ENCODE peak calls at places on chromosome 7, in six cellular contexts. F is lower lobe of right lung; Q is ovary; R is astrocyte; W is stomach; Y is CD8-positive, alpha-beta T cell. O is an unnamed sample. For H3K27me3, the result is how much of the 10 kb centered on the place peaks cover.

GRCh38 chr7:89849052-89849451 is 305.2 kb upstream of the STEAP1 start:
- DNase-seq in F (no peak), Q (no peak), R (no peak), W (no peak), Y (no peak), O (no peak)

GRCh38 chr7:106421181-106421762 is 136.5 kb upstream of the NAMPT start:
- DNase-seq in F (peak), Q (peak), R (peak), W (peak), Y (no peak), O (peak)

GRCh38 chr7:81111358-81111757 is 192.5 kb upstream of the SEMA3C start:
- DNase-seq in F (no peak), Q (no peak), R (peak), W (no peak), Y (no peak), O (peak)

GRCh38 chr7:16587785-16588184 is 57.8 kb downstream of the ANKMY2 start:
- DNase-seq in F (no peak), Q (no peak), R (no peak), W (peak), Y (no peak), O (no peak)

GRCh38 chr7:155590215-155591023 is 44.1 kb upstream of the CNPY1 start:
- DNase-seq in F (peak), Q (peak), R (peak), W (peak), Y (no peak), O (no peak)

GRCh38 chr7:100566018-100566531 is 7.6 kb downstream of the SAP25 start:
- DNase-seq in F (no peak), Q (no peak), R (no peak), W (no peak), Y (no peak), O (no peak)

GRCh38 chr7:127392182-127392565 is 334 bp downstream of the ZNF800 start:
- DNase-seq in F (peak), Q (peak), R (peak), W (peak), Y (peak), O (no peak)

GRCh38 chr7:21256310-21256877 is 171.5 kb upstream of the SP4 start:
- DNase-seq in F (no peak), Q (no peak), R (peak), W (no peak), Y (no peak), O (no peak)

GRCh38 chr7:98687331-98687863 is 70.3 kb downstream of the NPTX2 start:
- DNase-seq in F (no peak), Q (no peak), R (no peak), W (no peak), Y (no peak), O (no peak)

GRCh38 chr7:2934211-2934731 is 90.2 kb upstream of the GNA12 start:
- DNase-seq in F (peak), Q (peak), R (peak), W (no peak), Y (no peak), O (peak)

GRCh38 chr7:45890902-45891461 is 2.7 kb downstream of the IGFBP1 start:
- DNase-seq in F (no peak), Q (no peak), R (peak), W (no peak), Y (no peak), O (no peak)

GRCh38 chr7:163971-164881 is 28.1 kb upstream of the FAM20C start:
- DNase-seq in F (peak), Q (peak), R (no peak), W (no peak), Y (no peak), O (no peak)

GRCh38 chr7:163298-163695 is 29.1 kb upstream of the FAM20C start:
- DNase-seq in F (peak), Q (peak), R (no peak), W (no peak), Y (no peak), O (no peak)

GRCh38 chr7:160958-161725 is 31.2 kb upstream of the FAM20C start:
- DNase-seq in F (peak), Q (peak), R (no peak), W (no peak), Y (no peak), O (no peak)

GRCh38 chr7:161786-162185 is 30.6 kb upstream of the FAM20C start:
- DNase-seq in F (peak), Q (peak), R (no peak), W (no peak), Y (no peak), O (no peak)

GRCh38 chr7:162583-163297 is 29.6 kb upstream of the FAM20C start:
- DNase-seq in F (peak), Q (peak), R (no peak), W (no peak), Y (no peak), O (no peak)
- H3K27me3 ChIP-seq in F (under half), Q (under half), R (under half), W (under half), Y (under half), O (under half)

DNA sequence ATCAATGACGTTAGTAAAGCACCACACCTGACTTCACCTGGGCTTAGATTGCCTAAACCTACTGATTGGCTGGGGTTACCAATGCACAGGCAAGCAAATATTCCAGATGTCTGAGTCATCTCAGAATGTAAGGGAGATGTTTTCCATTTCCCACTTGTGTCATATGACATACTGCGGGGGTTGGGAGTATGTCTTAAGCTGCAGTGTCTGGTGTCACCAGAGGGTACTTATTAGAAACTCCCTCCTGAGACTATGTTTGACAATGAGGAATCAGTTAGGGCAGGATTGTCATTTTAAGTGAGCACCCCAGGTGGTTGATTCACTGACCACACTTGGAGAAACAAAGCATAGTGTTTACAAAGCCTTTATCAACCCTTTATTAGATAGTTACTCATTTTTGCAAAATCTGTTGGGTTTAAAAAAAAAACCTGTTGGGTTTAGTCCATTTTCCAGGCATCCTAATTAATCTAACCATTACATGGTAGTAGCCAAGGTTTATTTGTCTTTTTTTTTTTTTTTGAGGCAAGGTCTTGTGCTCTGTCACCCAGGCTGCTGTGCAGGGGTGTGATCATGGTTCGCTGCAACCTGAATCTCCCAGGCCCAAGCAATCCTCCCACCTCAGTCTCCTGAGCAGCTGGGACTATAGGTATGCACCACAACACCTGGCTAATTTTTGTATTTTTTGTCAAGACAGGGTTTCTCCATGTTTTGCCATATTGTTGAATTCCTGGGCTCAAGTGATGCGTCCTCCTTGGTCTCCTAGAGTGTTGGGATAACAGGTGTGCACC is 72.5 kb downstream of the CDK6 start:
- DNase-seq in F (no peak), Q (no peak), R (peak), W (no peak), Y (no peak), O (no peak)
- TF ChIP-seq CTCF in F (no peak), Q (no peak), R (peak), W (no peak), Y (no peak), O (no peak)

GRCh38 chr7:38934536-38934935 is 25.5 kb upstream of the VPS41 start:
- DNase-seq in F (no peak), Q (no peak), R (peak), W (no peak), Y (no peak), O (no peak)

GRCh38 chr7:38929460-38930171 is 20.6 kb upstream of the VPS41 start:
- DNase-seq in F (peak), Q (no peak), R (peak), W (no peak), Y (no peak), O (no peak)

GRCh38 chr7:38938589-38938988 is 29.6 kb upstream of the VPS41 start:
- DNase-seq in F (no peak), Q (no peak), R (no peak), W (no peak), Y (no peak), O (no peak)

GRCh38 chr7:38932509-38933168 is 23.6 kb upstream of the VPS41 start:
- DNase-seq in F (peak), Q (peak), R (peak), W (peak), Y (peak), O (peak)
- H3K4me3 ChIP-seq in F (no peak), Q (no peak), R (no peak), W (no peak), Y (no peak), O (no peak)

GRCh38 chr7:115816318-115816974 is 214.1 kb downstream of the TFEC start:
- DNase-seq in F (no peak), Q (no peak), R (no peak), W (no peak), Y (no peak), O (no peak)

GRCh38 chr7:115812796-115813195 is 217.8 kb downstream of the TFEC start:
- DNase-seq in F (no peak), Q (no peak), R (no peak), W (no peak), Y (no peak), O (no peak)
- H3K27me3 ChIP-seq in F (under half), Q (under half), R (under half), W (under half), Y (under half), O (under half)

DNA sequence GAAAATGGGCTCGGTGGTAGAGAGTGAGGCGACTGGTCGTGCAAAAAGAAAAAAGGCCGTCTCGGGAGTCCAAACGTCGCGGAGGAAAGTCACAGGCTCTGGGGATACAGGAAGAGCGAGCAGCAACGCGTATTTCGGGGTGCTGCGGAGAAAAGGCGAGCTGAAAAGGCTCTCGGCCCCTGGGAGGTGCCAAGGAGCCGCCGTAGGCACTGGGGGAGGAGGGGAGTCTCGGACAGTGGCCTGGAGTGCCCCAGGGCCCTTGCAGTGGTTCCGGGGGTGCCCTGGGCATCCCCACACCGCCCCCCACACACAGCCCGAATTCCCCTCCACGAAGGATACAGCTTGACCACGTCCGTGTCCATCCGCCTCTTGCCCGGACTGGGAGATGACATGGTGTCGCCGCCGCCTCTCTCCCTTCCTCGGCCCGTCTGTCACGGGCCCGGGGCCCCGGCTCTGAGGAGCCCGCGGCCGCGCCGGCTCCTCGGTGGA is 552 bp downstream of the UBE2H start:
- DNase-seq in F (peak), Q (peak), R (no peak), W (peak), Y (peak), O (no peak)
- TF ChIP-seq CTCF in F (no peak), Q (no peak), R (no peak), W (no peak), Y (no peak), O (no peak)

GRCh38 chr7:134932707-134933370 is 53.5 kb upstream of the AGBL3 start:
- DNase-seq in F (no peak), Q (no peak), R (peak), W (no peak), Y (no peak), O (no peak)
- H3K4me3 ChIP-seq in F (no peak), Q (no peak), R (peak), W (no peak), Y (no peak), O (no peak)

DNA sequence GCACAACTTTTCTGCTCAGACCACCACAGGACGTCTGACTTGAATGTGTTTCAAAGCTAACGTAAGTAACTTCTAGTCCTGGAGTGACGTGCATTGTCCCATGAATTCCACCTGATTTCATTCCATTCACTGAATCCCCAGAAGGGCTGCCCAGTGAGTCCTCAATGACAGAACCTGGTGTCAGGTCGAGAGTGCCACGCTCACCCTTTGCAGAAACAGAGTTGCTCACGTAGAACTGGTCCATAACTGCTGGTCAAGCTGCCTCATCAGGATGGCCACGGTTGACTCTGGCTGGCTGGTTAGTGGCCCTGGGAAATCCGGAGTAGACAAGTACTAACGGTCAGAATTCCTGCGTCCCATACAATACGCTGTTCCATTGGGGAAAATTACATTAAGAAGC is 50.6 kb upstream of the UBE3C start:
- DNase-seq in F (no peak), Q (no peak), R (no peak), W (no peak), Y (no peak), O (no peak)
- H3K27me3 ChIP-seq in F (under half), Q (under half), R (under half), W (under half), Y (under half), O (under half)

GRCh38 chr7:82264752-82265305 is 178.7 kb downstream of the CACNA2D1 start:
- DNase-seq in F (no peak), Q (no peak), R (no peak), W (no peak), Y (no peak), O (no peak)

GRCh38 chr7:82268632-82269031 is 174.9 kb downstream of the CACNA2D1 start:
- DNase-seq in F (no peak), Q (no peak), R (no peak), W (no peak), Y (no peak), O (no peak)

GRCh38 chr7:82270909-82271308 is 172.7 kb downstream of the CACNA2D1 start:
- DNase-seq in F (no peak), Q (no peak), R (no peak), W (no peak), Y (no peak), O (no peak)

GRCh38 chr7:82263880-82264751 is 179.5 kb downstream of the CACNA2D1 start:
- DNase-seq in F (no peak), Q (no peak), R (no peak), W (no peak), Y (no peak), O (no peak)

DNA sequence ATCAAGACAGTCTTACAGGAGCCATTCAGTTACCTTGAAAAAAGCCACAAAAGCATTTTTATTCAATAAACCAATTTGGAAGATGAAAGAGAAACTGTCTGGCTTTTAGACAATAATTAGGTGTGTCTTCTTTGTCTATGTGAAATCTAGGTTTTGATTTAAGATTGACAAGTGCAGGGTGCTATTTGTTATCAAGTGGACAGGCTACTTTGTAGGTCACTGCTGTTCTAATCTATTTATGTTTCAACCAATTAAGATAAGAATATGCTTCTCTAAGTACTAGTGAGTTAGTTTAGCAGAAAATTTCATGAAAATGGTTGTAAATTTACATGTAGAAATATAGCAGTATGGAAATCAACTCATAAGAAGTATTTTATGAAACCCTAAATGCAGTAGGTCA is 177.5 kb downstream of the CACNA2D1 start:
- DNase-seq in F (no peak), Q (no peak), R (no peak), W (no peak), Y (no peak), O (no peak)
- TF ChIP-seq CTCF in F (no peak), Q (no peak), R (no peak), W (no peak), Y (no peak), O (no peak)

GRCh38 chr7:35555934-35556333 is 139.0 kb downstream of the HERPUD2 start:
- DNase-seq in F (no peak), Q (no peak), R (no peak), W (no peak), Y (no peak), O (no peak)

GRCh38 chr7:35553498-35553897 is 141.4 kb downstream of the HERPUD2 start:
- DNase-seq in F (no peak), Q (no peak), R (no peak), W (no peak), Y (no peak), O (no peak)

GRCh38 chr7:35555386-35555785 is 139.5 kb downstream of the HERPUD2 start:
- DNase-seq in F (no peak), Q (no peak), R (no peak), W (no peak), Y (no peak), O (no peak)

GRCh38 chr7:35558841-35559240 is 136.1 kb downstream of the HERPUD2 start:
- DNase-seq in F (no peak), Q (no peak), R (no peak), W (no peak), Y (no peak), O (no peak)

DNA sequence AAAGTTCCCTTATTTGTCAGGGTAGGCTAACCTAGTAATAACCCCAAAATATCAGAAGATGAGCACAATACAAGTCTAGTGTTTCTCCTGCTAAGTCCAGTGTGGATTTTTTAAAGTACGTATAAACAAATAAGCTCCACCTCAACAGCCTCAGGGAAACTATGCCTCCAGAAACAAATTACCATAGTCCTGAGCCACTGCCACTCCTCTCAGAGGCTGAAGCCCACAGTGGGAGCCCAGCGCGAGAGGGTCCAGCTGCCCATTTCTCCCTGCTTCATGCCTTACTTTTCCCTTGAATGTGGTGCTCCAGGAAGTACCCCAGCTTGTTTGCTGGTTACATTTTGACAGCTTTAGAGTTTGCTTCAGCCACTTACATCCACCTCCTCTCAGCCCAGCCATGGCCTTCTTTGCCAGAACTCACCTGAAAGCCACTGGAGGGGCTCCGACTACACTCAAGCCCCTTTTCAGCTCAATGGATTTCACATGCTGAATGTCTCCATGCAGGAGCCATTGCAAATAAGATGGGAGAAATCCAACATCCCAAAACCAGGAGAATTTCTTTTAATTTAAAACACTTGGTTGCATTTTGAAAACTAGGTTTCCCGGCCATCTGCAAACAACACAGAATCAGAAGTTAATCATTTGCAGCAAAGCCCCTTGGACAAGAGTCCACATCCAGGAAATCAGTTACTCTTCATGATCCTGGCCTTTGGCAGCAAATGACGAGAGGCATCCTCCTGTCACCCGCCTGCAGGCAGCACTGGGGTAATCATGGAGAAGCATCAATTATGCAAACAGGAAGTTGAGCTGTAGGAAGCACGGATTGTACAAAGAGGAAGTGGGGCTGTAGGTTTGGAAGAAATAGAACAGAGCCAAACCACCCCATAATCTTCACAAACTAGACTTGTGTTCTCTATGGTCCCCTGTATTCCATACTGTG is 138.1 kb downstream of the HERPUD2 start:
- DNase-seq in F (no peak), Q (no peak), R (no peak), W (no peak), Y (no peak), O (no peak)
- H3K4me3 ChIP-seq in F (no peak), Q (no peak), R (no peak), W (no peak), Y (no peak), O (no peak)

DNA sequence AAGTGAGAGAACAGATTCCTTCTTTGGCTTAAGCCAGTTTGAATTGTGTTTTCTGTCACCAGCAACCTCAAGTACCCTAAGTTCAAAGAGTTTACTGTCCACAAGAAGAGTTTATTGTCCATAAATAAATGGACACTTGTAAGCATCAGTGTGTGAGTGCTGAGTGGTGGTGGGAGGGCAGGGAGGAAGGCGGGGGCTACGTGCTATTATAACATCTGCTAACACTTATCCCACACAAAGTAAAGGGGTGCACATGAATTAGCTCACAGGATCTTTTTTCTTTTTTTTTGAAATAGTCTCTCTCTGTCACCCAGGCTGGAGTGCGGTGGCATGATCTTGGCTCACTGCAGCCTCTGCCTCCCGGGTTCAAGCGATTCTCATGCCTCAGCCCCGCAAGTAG is 87.2 kb downstream of the MICALL2 start:
- DNase-seq in F (no peak), Q (no peak), R (no peak), W (no peak), Y (no peak), O (no peak)
- H3K27me3 ChIP-seq in F (half or more), Q (under half), R (under half), W (under half), Y (under half), O (half or more)

O was measured in AG04450.